ENCODE peak calls at places on chromosomes 11 and 22, in five cellular contexts. Z, U, C, M and V are unnamed samples.

GRCh38 chr11:62394825-62395538 is 23.9 kb upstream of the SCGB1A1 start:
- DNase-seq in Z (peak), U (no peak), C (peak), M (peak), V (peak)

GRCh38 chr11:1488575-1489180 is 2.1 kb upstream of the MOB2 start:
- DNase-seq in Z (no peak), U (no peak), C (no peak), M (no peak), V (no peak)

GRCh38 chr11:73205666-73206343 is 12.3 kb upstream of the P2RY2 start:
- DNase-seq in Z (no peak), U (no peak), C (no peak), M (no peak), V (no peak)

GRCh38 chr11:57792870-57793269 is 31.3 kb downstream of the CTNND1 start:
- DNase-seq in Z (no peak), U (no peak), C (no peak), M (no peak), V (peak)

GRCh38 chr11:113730887-113731726 is 25.0 kb upstream of the TMPRSS5 start:
- DNase-seq in Z (no peak), U (peak), C (peak), M (peak), V (peak)

GRCh38 chr11:133714471-133715375 is 130.6 kb downstream of the SPATA19 start:
- DNase-seq in Z (no peak), U (no peak), C (no peak), M (no peak), V (no peak)

GRCh38 chr11:46693597-46694012 is 6.8 kb downstream of the ARHGAP1 start:
- DNase-seq in Z (no peak), U (no peak), C (no peak), M (no peak), V (no peak)

GRCh38 chr22:21593406-21594232 is 26.1 kb downstream of the UBE2L3 start:
- DNase-seq in Z (no peak), U (no peak), C (peak), M (no peak), V (peak)

GRCh38 chr11:68266121-68266891 is 5.5 kb downstream of the C11orf24 start:
- DNase-seq in Z (no peak), U (no peak), C (no peak), M (no peak), V (no peak)

GRCh38 chr11:7467652-7468051 is 17.7 kb upstream of the OLFML1 start:
- DNase-seq in Z (no peak), U (no peak), C (no peak), M (no peak), V (no peak)

GRCh38 chr11:7967826-7968225 is 2.6 kb upstream of the NLRP10 start:
- DNase-seq in Z (no peak), U (no peak), C (no peak), M (no peak), V (no peak)

GRCh38 chr11:79159657-79160450 is 281.0 kb downstream of the TENM4 start:
- DNase-seq in Z (no peak), U (no peak), C (no peak), M (no peak), V (no peak)

GRCh38 chr11:13120691-13121090 is 111.6 kb downstream of the RASSF10 start:
- DNase-seq in Z (no peak), U (no peak), C (no peak), M (peak), V (no peak)

GRCh38 chr11:2995893-2996554 is 3.9 kb upstream of the NAP1L4 start:
- DNase-seq in Z (no peak), U (no peak), C (no peak), M (no peak), V (no peak)

GRCh38 chr11:16299390-16299789 is 57.0 kb downstream of the SOX6 start:
- DNase-seq in Z (no peak), U (no peak), C (no peak), M (no peak), V (no peak)

GRCh38 chr22:31488988-31489617 is 539 bp downstream of the EIF4ENIF1 start:
- DNase-seq in Z (no peak), U (peak), C (peak), M (no peak), V (peak)

GRCh38 chr11:70305501-70305900 is 35.0 kb downstream of the PPFIA1 start:
- DNase-seq in Z (no peak), U (no peak), C (no peak), M (no peak), V (no peak)

GRCh38 chr11:101825551-101825950 is 89.3 kb upstream of the CEP126 start:
- DNase-seq in Z (no peak), U (no peak), C (no peak), M (no peak), V (no peak)

GRCh38 chr11:11313426-11313825 is 39.6 kb downstream of the CSNK2A3 start:
- DNase-seq in Z (no peak), U (no peak), C (no peak), M (no peak), V (no peak)

GRCh38 chr11:63639195-63639832 is 25.1 kb upstream of the PLAAT3 start:
- DNase-seq in Z (peak), U (no peak), C (no peak), M (peak), V (no peak)

GRCh38 chr11:130772266-130773227 is 143.7 kb downstream of the SNX19 start:
- DNase-seq in Z (no peak), U (no peak), C (no peak), M (peak), V (no peak)

GRCh38 chr22:40572976-40573375 is 63.5 kb downstream of the MRTFA start:
- DNase-seq in Z (no peak), U (no peak), C (no peak), M (no peak), V (no peak)

GRCh38 chr11:116984589-116984988 is 113.6 kb downstream of the SIK3 start:
- DNase-seq in Z (no peak), U (no peak), C (no peak), M (peak), V (no peak)

GRCh38 chr11:130706572-130706971 is 209.7 kb downstream of the SNX19 start:
- DNase-seq in Z (no peak), U (no peak), C (no peak), M (no peak), V (no peak)

GRCh38 chr11:46066335-46066734 is 54.9 kb downstream of the PHF21A start:
- DNase-seq in Z (no peak), U (no peak), C (no peak), M (no peak), V (no peak)

GRCh38 chr11:119664063-119664572 is 64.9 kb downstream of the NECTIN1 start:
- DNase-seq in Z (no peak), U (no peak), C (no peak), M (no peak), V (no peak)

GRCh38 chr11:5722622-5723021 is 13.6 kb upstream of the OR56B1 start:
- DNase-seq in Z (no peak), U (no peak), C (no peak), M (no peak), V (peak)

GRCh38 chr11:40286137-40286536 is 1173.3 kb downstream of the LRRC4C start:
- DNase-seq in Z (no peak), U (no peak), C (no peak), M (no peak), V (no peak)

GRCh38 chr22:48897959-48898358 is 929.7 kb downstream of the BRD1 start:
- DNase-seq in Z (no peak), U (no peak), C (no peak), M (no peak), V (no peak)

GRCh38 chr11:61639816-61640443 is 40.3 kb upstream of the DAGLA start:
- DNase-seq in Z (no peak), U (no peak), C (no peak), M (no peak), V (no peak)